ENCODE peak calls at places on chromosomes 6 and 20, in six cellular contexts. One of them, this sample, is unnamed. For H3K36me3, the result is how much of the 10 kb centered on the place peaks cover.

GRCh38 chr20:44615876-44616603 is 33.7 kb downstream of the PKIG start:
- DNase-seq in cardiac muscle cell: no peak
- DNase-seq in left lung: no peak
- DNase-seq in pancreas: no peak
- DNase-seq in K562: no peak
- DNase-seq in Peyer's patch: no peak
- DNase-seq in this sample: no peak

GRCh38 chr20:29873946-29874345 is 1383.5 kb upstream of the DEFB115 start:
- DNase-seq in left lung: peak
- DNase-seq in Peyer's patch: peak
- DNase-seq in pancreas: peak
- DNase-seq in cardiac muscle cell: peak
- DNase-seq in K562: no peak
- DNase-seq in this sample: no peak

GRCh38 chr6:12580296-12580695 is 136.3 kb upstream of the PHACTR1 start:
- DNase-seq in K562: no peak
- DNase-seq in pancreas: no peak
- DNase-seq in Peyer's patch: no peak
- DNase-seq in left lung: no peak
- DNase-seq in cardiac muscle cell: no peak
- DNase-seq in this sample: no peak

GRCh38 chr6:105066233-105066632 is 109.3 kb downstream of the LIN28B start:
- DNase-seq in pancreas: no peak
- DNase-seq in Peyer's patch: no peak
- DNase-seq in cardiac muscle cell: no peak
- DNase-seq in left lung: no peak
- DNase-seq in K562: no peak
- DNase-seq in this sample: no peak

GRCh38 chr6:36135053-36135731 is 4.9 kb downstream of the MAPK13 start:
- DNase-seq in K562: peak
- DNase-seq in cardiac muscle cell: no peak
- DNase-seq in Peyer's patch: no peak
- DNase-seq in left lung: no peak
- DNase-seq in pancreas: no peak
- DNase-seq in this sample: no peak

GRCh38 chr6:38413097-38413800 is 226.5 kb downstream of the BTBD9 start:
- DNase-seq in K562: no peak
- DNase-seq in pancreas: no peak
- DNase-seq in left lung: no peak
- DNase-seq in Peyer's patch: no peak
- DNase-seq in cardiac muscle cell: no peak
- DNase-seq in this sample: no peak

GRCh38 chr6:37922563-37922962 is 103.0 kb downstream of the ZFAND3 start:
- DNase-seq in left lung: no peak
- DNase-seq in K562: no peak
- DNase-seq in Peyer's patch: no peak
- DNase-seq in pancreas: no peak
- DNase-seq in cardiac muscle cell: no peak
- DNase-seq in this sample: no peak

GRCh38 chr6:43856005-43856765 is 86.2 kb downstream of the VEGFA start:
- DNase-seq in K562: peak
- DNase-seq in pancreas: peak
- DNase-seq in cardiac muscle cell: peak
- DNase-seq in Peyer's patch: peak
- DNase-seq in left lung: no peak
- DNase-seq in this sample: no peak

GRCh38 chr6:104969785-104970581 is 13.1 kb downstream of the LIN28B start:
- DNase-seq in left lung: no peak
- DNase-seq in Peyer's patch: no peak
- DNase-seq in pancreas: no peak
- DNase-seq in cardiac muscle cell: peak
- DNase-seq in K562: no peak
- DNase-seq in this sample: no peak

GRCh38 chr20:37640600-37641561 is 52.9 kb upstream of the CTNNBL1 start:
- DNase-seq in pancreas: no peak
- DNase-seq in left lung: no peak
- DNase-seq in cardiac muscle cell: no peak
- DNase-seq in K562: no peak
- DNase-seq in Peyer's patch: no peak
- DNase-seq in this sample: no peak

GRCh38 chr20:37142708-37143107 is 36.4 kb upstream of the RPN2 start:
- DNase-seq in left lung: no peak
- DNase-seq in pancreas: no peak
- DNase-seq in Peyer's patch: no peak
- DNase-seq in K562: no peak
- DNase-seq in cardiac muscle cell: no peak
- DNase-seq in this sample: peak

GRCh38 chr6:105402090-105402980 is 547 bp downstream of the PREP start:
- DNase-seq in K562: no peak
- DNase-seq in cardiac muscle cell: no peak
- DNase-seq in left lung: no peak
- DNase-seq in Peyer's patch: no peak
- DNase-seq in pancreas: no peak
- DNase-seq in this sample: no peak

GRCh38 chr6:86192123-86192522 is 549.4 kb upstream of the SYNCRIP start:
- DNase-seq in cardiac muscle cell: no peak
- DNase-seq in K562: peak
- DNase-seq in left lung: no peak
- DNase-seq in Peyer's patch: no peak
- DNase-seq in pancreas: peak
- DNase-seq in this sample: no peak

GRCh38 chr6:13338038-13338437 is 9.7 kb upstream of the TBC1D7 start:
- DNase-seq in left lung: no peak
- DNase-seq in Peyer's patch: no peak
- DNase-seq in cardiac muscle cell: no peak
- DNase-seq in pancreas: no peak
- DNase-seq in K562: no peak
- DNase-seq in this sample: no peak

GRCh38 chr6:170124150-170124549 is 166.7 kb downstream of the DLL1 start:
- DNase-seq in K562: no peak
- DNase-seq in Peyer's patch: no peak
- DNase-seq in cardiac muscle cell: no peak
- DNase-seq in pancreas: no peak
- DNase-seq in left lung: no peak
- DNase-seq in this sample: no peak

GRCh38 chr6:109816452-109817374 is 125.6 kb downstream of the FIG4 start:
- DNase-seq in pancreas: no peak
- DNase-seq in Peyer's patch: no peak
- DNase-seq in left lung: no peak
- DNase-seq in K562: no peak
- DNase-seq in cardiac muscle cell: peak
- DNase-seq in this sample: no peak

GRCh38 chr20:53891306-53891894 is 179.0 kb downstream of the BCAS1 start:
- DNase-seq in left lung: no peak
- DNase-seq in cardiac muscle cell: no peak
- DNase-seq in K562: no peak
- DNase-seq in pancreas: no peak
- DNase-seq in Peyer's patch: no peak
- DNase-seq in this sample: no peak

GRCh38 chr20:53888951-53889350 is 181.4 kb downstream of the BCAS1 start:
- DNase-seq in pancreas: no peak
- DNase-seq in Peyer's patch: no peak
- DNase-seq in cardiac muscle cell: no peak
- DNase-seq in K562: no peak
- DNase-seq in left lung: no peak
- DNase-seq in this sample: no peak

GRCh38 chr20:53888510-53888909 is 181.9 kb downstream of the BCAS1 start:
- DNase-seq in K562: no peak
- DNase-seq in cardiac muscle cell: no peak
- DNase-seq in Peyer's patch: no peak
- DNase-seq in pancreas: no peak
- DNase-seq in left lung: no peak
- DNase-seq in this sample: no peak

GRCh38 chr20:53889411-53890148 is 180.8 kb downstream of the BCAS1 start:
- DNase-seq in left lung: no peak
- DNase-seq in cardiac muscle cell: no peak
- DNase-seq in Peyer's patch: no peak
- DNase-seq in pancreas: no peak
- DNase-seq in K562: no peak
- DNase-seq in this sample: no peak

DNA sequence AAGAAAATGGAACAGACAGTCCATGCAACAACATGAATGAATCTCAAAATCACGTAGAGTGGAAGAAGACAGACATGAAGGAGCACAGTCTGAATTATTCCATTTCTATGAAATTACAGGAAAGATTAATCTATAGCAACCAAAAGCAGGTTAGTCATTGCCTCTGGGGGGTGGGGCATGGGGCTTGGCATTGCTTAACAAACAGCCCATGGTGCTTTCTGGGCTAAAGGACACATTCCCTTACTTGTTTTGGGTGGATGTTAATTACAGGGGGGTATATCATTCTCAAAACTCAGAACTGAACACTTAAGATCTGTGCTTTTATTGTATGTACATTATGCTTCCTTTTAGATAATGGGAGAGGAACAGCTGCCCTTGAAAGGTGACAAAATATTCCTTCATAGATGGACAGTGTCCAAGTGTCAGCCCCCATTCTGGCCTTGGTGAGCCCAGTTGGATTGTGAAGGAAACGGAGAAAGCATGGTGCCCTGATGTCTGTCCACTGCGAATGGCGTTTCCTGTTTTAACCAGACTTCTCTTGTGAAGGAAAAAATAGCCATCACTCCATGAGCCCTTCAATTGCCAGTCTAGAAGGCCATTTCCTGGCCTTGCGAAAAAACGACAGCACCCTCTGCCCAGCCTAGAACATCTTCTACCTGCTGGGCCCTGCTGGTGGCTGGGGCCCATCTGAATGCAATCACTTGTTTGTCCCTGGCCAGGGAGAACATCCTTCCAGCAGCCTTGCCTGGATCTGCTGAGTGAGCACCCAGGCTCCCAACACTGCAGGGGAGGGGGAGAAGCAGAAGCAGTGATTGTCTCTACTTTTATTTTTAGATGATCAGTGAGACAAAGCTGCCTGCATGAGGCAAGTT is 179.7 kb downstream of the BCAS1 start:
- DNase-seq in left lung: no peak
- DNase-seq in pancreas: no peak
- DNase-seq in cardiac muscle cell: no peak
- DNase-seq in K562: no peak
- DNase-seq in Peyer's patch: no peak
- DNase-seq in this sample: no peak
- H3K4me3 ChIP-seq in left lung: no peak
- H3K4me3 ChIP-seq in pancreas: no peak
- H3K4me3 ChIP-seq in cardiac muscle cell: no peak
- H3K4me3 ChIP-seq in K562: no peak
- H3K4me3 ChIP-seq in Peyer's patch: no peak
- H3K4me3 ChIP-seq in this sample: no peak

GRCh38 chr6:15515226-15515625 is 147.6 kb downstream of the DTNBP1 start:
- DNase-seq in cardiac muscle cell: no peak
- DNase-seq in pancreas: no peak
- DNase-seq in K562: no peak
- DNase-seq in Peyer's patch: no peak
- DNase-seq in left lung: no peak
- DNase-seq in this sample: no peak
- H3K36me3 ChIP-seq in cardiac muscle cell: under half
- H3K36me3 ChIP-seq in pancreas: under half
- H3K36me3 ChIP-seq in K562: half or more
- H3K36me3 ChIP-seq in Peyer's patch: under half
- H3K36me3 ChIP-seq in left lung: half or more
- H3K36me3 ChIP-seq in this sample: under half

GRCh38 chr6:142863981-142864380 is 81.0 kb downstream of the HIVEP2 start:
- DNase-seq in pancreas: no peak
- DNase-seq in cardiac muscle cell: no peak
- DNase-seq in left lung: no peak
- DNase-seq in K562: no peak
- DNase-seq in Peyer's patch: no peak
- DNase-seq in this sample: no peak
- TF ChIP-seq CTCF in pancreas: no peak
- TF ChIP-seq CTCF in cardiac muscle cell: no peak
- TF ChIP-seq CTCF in left lung: no peak
- TF ChIP-seq CTCF in K562: no peak
- TF ChIP-seq CTCF in Peyer's patch: no peak
- TF ChIP-seq CTCF in this sample: no peak

GRCh38 chr6:7468382-7469081 is 72.9 kb upstream of the DSP start:
- DNase-seq in K562: peak
- DNase-seq in pancreas: no peak
- DNase-seq in Peyer's patch: no peak
- DNase-seq in cardiac muscle cell: no peak
- DNase-seq in left lung: no peak
- DNase-seq in this sample: peak
- H3K4me3 ChIP-seq in K562: peak
- H3K4me3 ChIP-seq in pancreas: no peak
- H3K4me3 ChIP-seq in Peyer's patch: peak
- H3K4me3 ChIP-seq in cardiac muscle cell: no peak
- H3K4me3 ChIP-seq in left lung: no peak
- H3K4me3 ChIP-seq in this sample: peak

GRCh38 chr6:30891816-30892553 is 7.7 kb downstream of the DDR1 start:
- DNase-seq in cardiac muscle cell: no peak
- DNase-seq in left lung: no peak
- DNase-seq in Peyer's patch: no peak
- DNase-seq in pancreas: no peak
- DNase-seq in K562: no peak
- DNase-seq in this sample: no peak

GRCh38 chr6:30891450-30891723 is 7.1 kb downstream of the DDR1 start:
- DNase-seq in Peyer's patch: no peak
- DNase-seq in pancreas: no peak
- DNase-seq in left lung: no peak
- DNase-seq in K562: no peak
- DNase-seq in cardiac muscle cell: no peak
- DNase-seq in this sample: no peak

GRCh38 chr6:30893666-30894065 is 9.3 kb downstream of the DDR1 start:
- DNase-seq in cardiac muscle cell: no peak
- DNase-seq in Peyer's patch: no peak
- DNase-seq in left lung: no peak
- DNase-seq in pancreas: no peak
- DNase-seq in K562: no peak
- DNase-seq in this sample: no peak

GRCh38 chr6:30894381-30894780 is 10.1 kb downstream of the DDR1 start:
- DNase-seq in Peyer's patch: no peak
- DNase-seq in left lung: no peak
- DNase-seq in K562: no peak
- DNase-seq in pancreas: no peak
- DNase-seq in cardiac muscle cell: no peak
- DNase-seq in this sample: no peak

DNA sequence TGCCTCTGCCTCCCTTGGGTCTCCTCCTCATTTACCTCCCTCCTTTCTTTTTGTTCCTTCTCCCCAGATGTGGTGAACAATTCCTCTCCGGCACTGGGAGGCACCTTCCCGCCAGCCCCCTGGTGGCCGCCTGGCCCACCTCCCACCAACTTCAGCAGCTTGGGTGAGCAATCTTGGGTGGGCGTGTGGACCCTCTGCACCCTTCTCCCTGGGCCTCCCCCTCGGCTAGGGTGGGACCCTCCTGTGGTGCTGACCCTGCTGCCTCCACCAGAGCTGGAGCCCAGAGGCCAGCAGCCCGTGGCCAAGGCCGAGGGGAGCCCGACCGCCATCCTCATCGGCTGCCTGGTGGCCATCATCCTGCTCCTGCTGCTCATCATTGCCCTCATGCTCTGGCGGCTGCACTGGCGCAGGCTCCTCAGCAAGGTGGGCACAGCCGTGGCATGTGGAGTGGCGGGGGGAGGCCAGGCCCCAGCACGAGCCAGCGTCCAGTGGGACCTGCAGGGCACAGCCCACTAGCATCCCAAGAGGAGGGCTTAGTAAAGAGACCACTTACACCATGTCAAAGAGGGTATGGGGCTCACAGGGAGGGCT is 8.8 kb downstream of the DDR1 start:
- DNase-seq in Peyer's patch: no peak
- DNase-seq in cardiac muscle cell: no peak
- DNase-seq in pancreas: no peak
- DNase-seq in left lung: no peak
- DNase-seq in K562: no peak
- DNase-seq in this sample: no peak
- H3K36me3 ChIP-seq in Peyer's patch: under half
- H3K36me3 ChIP-seq in cardiac muscle cell: under half
- H3K36me3 ChIP-seq in pancreas: under half
- H3K36me3 ChIP-seq in left lung: half or more
- H3K36me3 ChIP-seq in K562: half or more
- H3K36me3 ChIP-seq in this sample: under half